ENCODE peak calls at places on chromosomes 4 and X, in ten cellular contexts. L, M, T, F, O, C, J, W, Z and P are unnamed samples.

GRCh38 chr4:140308366-140309123 is 64.9 kb upstream of the SCOC start:
- DNase-seq in C (peak), M (no peak), J (no peak), T (peak), L (no peak), W (peak), Z (no peak), O (no peak), F (no peak), P (no peak)

GRCh38 chr4:74433043-74433442 is 11.9 kb upstream of the AREG start:
- DNase-seq in M (no peak), O (no peak), L (no peak), J (no peak), C (no peak), Z (no peak), T (no peak), F (no peak), W (no peak), P (no peak)

GRCh38 chr4:121696641-121697461 is at the start of gene ANXA5:
- DNase-seq in C (peak), O (peak), W (peak), L (peak), T (peak), J (peak), Z (peak), F (peak), M (peak), P (peak)

GRCh38 chrX:443676-444210 is 57.0 kb upstream of the PPP2R3B start:
- DNase-seq in J (no peak), Z (no peak), M (no peak), T (peak), O (no peak), L (no peak), W (no peak), C (no peak), F (no peak), P (no peak)

GRCh38 chr4:60313616-60314015 is 886.5 kb upstream of the ADGRL3 start:
- DNase-seq in O (no peak), J (no peak), C (no peak), T (no peak), L (no peak), W (no peak), Z (no peak), F (no peak), M (no peak), P (no peak)

GRCh38 chr4:63296773-63297172 is 1112.5 kb downstream of the TECRL start:
- DNase-seq in M (no peak), Z (no peak), W (no peak), J (no peak), O (no peak), L (peak), C (no peak), T (no peak), F (peak), P (no peak)

GRCh38 chr4:165088366-165088765 is 24.3 kb downstream of the TMEM192 start:
- DNase-seq in J (no peak), M (no peak), O (no peak), T (no peak), L (no peak), C (no peak), W (peak), F (no peak), Z (no peak), P (no peak)

GRCh38 chr4:24775750-24776149 is 19.6 kb upstream of the SOD3 start:
- DNase-seq in J (no peak), T (no peak), L (no peak), Z (no peak), F (no peak), M (no peak), C (no peak), W (no peak), O (no peak), P (no peak)

GRCh38 chr4:77044458-77045124 is 31.2 kb downstream of the CCNI start:
- DNase-seq in O (no peak), L (peak), J (no peak), Z (no peak), T (no peak), F (peak), W (no peak), M (no peak), C (no peak), P (peak)

GRCh38 chrX:27439771-27440170 is 23.4 kb downstream of the PPP4R3C start:
- DNase-seq in J (no peak), O (no peak), T (no peak), W (no peak), C (no peak), Z (no peak), M (no peak), L (no peak), F (no peak), P (no peak)

GRCh38 chr4:141912831-141913230 is 276.4 kb downstream of the IL15 start:
- DNase-seq in W (no peak), J (no peak), Z (no peak), C (no peak), M (no peak), O (no peak), L (peak), F (peak), T (no peak), P (no peak)

GRCh38 chr4:108644237-108644636 is 6.2 kb upstream of the OSTC start:
- DNase-seq in W (no peak), Z (no peak), L (no peak), O (no peak), C (no peak), J (no peak), F (no peak), T (no peak), M (no peak), P (no peak)

GRCh38 chr4:77172336-77172735 is 15.3 kb downstream of the CCNG2 start:
- DNase-seq in W (no peak), M (no peak), Z (no peak), J (no peak), O (no peak), T (no peak), C (no peak), L (no peak), F (no peak), P (no peak)

GRCh38 chrX:69504626-69505612 is 793 bp downstream of the NALF2 start:
- DNase-seq in O (no peak), L (peak), Z (no peak), C (no peak), M (no peak), W (no peak), J (no peak), F (peak), T (no peak), P (peak)

GRCh38 chr4:185721949-185722316 is 90.1 kb downstream of the SORBS2 start:
- DNase-seq in T (no peak), C (no peak), J (no peak), O (no peak), W (no peak), F (no peak), Z (no peak), M (no peak), L (no peak), P (no peak)